ENCODE peak calls at places on chromosomes 3 and 15, in ten cellular contexts. T is NCI-H1436 treated with DMSO at 0.1 percent for 48 hours, Q is cardiac fibroblast, M is Peyer's patch, S is epithelial cell of esophagus, P is HuH-7, O is COR-L47, C is HT1080, Y is NCI-H1105, N is iPS DF 19.7. I is an unnamed sample.

GRCh38 chr15:84598250-84598649 is 2.6 kb upstream of the ZSCAN2 start:
- DNase-seq in M (peak; percentile 58), T (peak; percentile 0), S (peak; percentile 21), O (no peak), C (peak; percentile 41), Q (no peak), P (no peak), Y (no peak), N (no peak), I (no peak)

GRCh38 chr15:40106203-40107161 is 2.2 kb downstream of the BMF start:
- DNase-seq in T (peak; percentile 6), Q (peak; percentile 88), O (no peak), N (peak; percentile 74), P (peak; percentile 97), M (peak; percentile 90), C (peak; percentile 31), Y (peak; percentile 16), S (peak; percentile 92), I (no peak)

GRCh38 chr3:126512026-126512425 is 5.5 kb downstream of the UROC1 start:
- DNase-seq in S (no peak), T (no peak), M (no peak), Y (no peak), C (no peak), P (no peak), N (no peak), Q (no peak), O (no peak), I (peak; percentile 63)

GRCh38 chr15:32864841-32865240 is 147.0 kb downstream of the GREM1 start:
- DNase-seq in C (no peak), S (no peak), T (no peak), O (no peak), N (no peak), Y (no peak), P (no peak), Q (no peak), M (no peak), I (no peak)

GRCh38 chr15:68376447-68377060 is 55.4 kb downstream of the ITGA11 start:
- DNase-seq in T (no peak), C (no peak), M (no peak), P (no peak), Y (no peak), N (no peak), S (no peak), O (no peak), Q (no peak), I (no peak)

GRCh38 chr3:184679056-184679502 is 32.8 kb downstream of the MAGEF1 start:
- DNase-seq in O (no peak), Y (no peak), S (no peak), C (no peak), Q (peak; percentile 49), P (no peak), N (no peak), T (no peak), M (no peak), I (no peak)

GRCh38 chr3:31724681-31725080 is 192.0 kb downstream of the STT3B start:
- DNase-seq in O (no peak), N (peak; percentile 33), Y (no peak), C (peak; percentile 15), P (no peak), Q (no peak), S (peak; percentile 60), M (no peak), T (no peak), I (no peak)

GRCh38 chr3:81728766-81729544 is 32.5 kb downstream of the GBE1 start:
- DNase-seq in N (no peak), P (no peak), T (no peak), Q (peak; percentile 61), C (peak; percentile 10), M (no peak), Y (no peak), S (peak; percentile 45), O (no peak), I (no peak)

GRCh38 chr3:9135930-9136525 is 113.4 kb downstream of the SRGAP3 start:
- DNase-seq in S (no peak), M (no peak), Q (no peak), N (peak; percentile 28), Y (no peak), T (no peak), P (no peak), C (no peak), O (no peak), I (peak; percentile 59)

GRCh38 chr3:162865466-162865865 is 1368.9 kb downstream of the OTOL1 start:
- DNase-seq in T (no peak), N (no peak), P (no peak), M (no peak), Y (no peak), O (no peak), Q (no peak), S (no peak), C (peak; percentile 1), I (no peak)

GRCh38 chr15:62391565-62392262 is 226.6 kb upstream of the C2CD4B start:
- DNase-seq in P (peak; percentile 49), T (no peak), Y (peak; percentile 45), N (no peak), O (no peak), S (peak; percentile 56), C (no peak), Q (peak; percentile 65), M (peak; percentile 68), I (peak; percentile 43)

GRCh38 chr15:29765898-29766537 is 56.2 kb downstream of the TJP1 start:
- DNase-seq in S (no peak), T (no peak), Y (no peak), P (no peak), C (no peak), O (no peak), Q (peak; percentile 42), M (no peak), N (no peak), I (no peak)

GRCh38 chr3:197465197-197465995 is 90.4 kb downstream of the BDH1 start:
- DNase-seq in P (no peak), M (no peak), Y (no peak), O (no peak), S (no peak), T (no peak), C (no peak), N (no peak), Q (no peak), I (no peak)

GRCh38 chr3:155196131-155197075 is 97.1 kb downstream of the STRIT1 start:
- DNase-seq in Q (no peak), N (no peak), S (no peak), Y (no peak), O (no peak), P (no peak), T (no peak), M (no peak), C (no peak), I (no peak)

GRCh38 chr3:13462125-13462629 is 17.9 kb upstream of the HDAC11 start:
- DNase-seq in T (no peak), N (no peak), Y (no peak), P (no peak), S (peak; percentile 23), Q (no peak), M (no peak), O (no peak), C (peak; percentile 32), I (no peak)

GRCh38 chr3:74515451-74515850 is 99.0 kb downstream of the CNTN3 start:
- DNase-seq in Q (no peak), O (no peak), M (no peak), P (no peak), Y (no peak), S (no peak), N (no peak), T (no peak), C (no peak), I (no peak)

GRCh38 chr15:99658000-99658399 is 75.2 kb downstream of the LYSMD4 start:
- DNase-seq in C (no peak), P (no peak), O (no peak), N (no peak), S (no peak), Y (no peak), Q (no peak), M (no peak), T (no peak), I (no peak)

GRCh38 chr15:71810256-71811035 is at the start of gene NR2E3:
- DNase-seq in T (no peak), O (no peak), M (no peak), P (no peak), C (no peak), S (no peak), N (no peak), Y (no peak), Q (no peak), I (no peak)

GRCh38 chr3:52310861-52311566 is 5.1 kb upstream of the DNAH1 start:
- DNase-seq in O (peak; percentile 33), Q (no peak), T (no peak), C (no peak), S (no peak), Y (no peak), N (no peak), P (no peak), M (peak; percentile 60), I (no peak)

GRCh38 chr3:148990211-148990610 is 1.1 kb upstream of the GYG1 start:
- DNase-seq in S (no peak), O (no peak), T (no peak), N (no peak), C (no peak), P (no peak), Y (no peak), Q (no peak), M (no peak), I (no peak)

GRCh38 chr3:166372571-166373106 is 535.4 kb upstream of the BCHE start:
- DNase-seq in O (no peak), N (no peak), C (no peak), Q (no peak), M (no peak), P (no peak), Y (no peak), T (no peak), S (no peak), I (no peak)

GRCh38 chr15:59317211-59317610 is 55.5 kb downstream of the MYO1E start:
- DNase-seq in Q (no peak), Y (no peak), T (no peak), P (no peak), O (no peak), N (no peak), M (no peak), C (no peak), S (no peak), I (no peak)